ENCODE peak calls at places on chromosomes 5 and 9, in nine cellular contexts. M is posterior cingulate gyrus; Q is heart left ventricle; F is B cell; L is RWPE1; T is HS-5; K is activated CD4-positive, alpha-beta T cell treated with anti-CD3 and anti-CD28 coated beads, Interleukin-2, amount 50 U/mL, for 1 hour; J is GM04504; N is activated CD4-positive, alpha-beta memory T cell treated with anti-CD3 and anti-CD28 coated beads, Interleukin-2, amount 10 ng/mL, durations not matched to agents 7 days and 5 days. Y is an unnamed sample.

GRCh38 chr5:147223951-147224791 is 10.7 kb upstream of the STK32A start:
- DNase-seq in M (no peak), Q (no peak), F (no peak), L (peak), T (no peak), K (no peak), J (peak), N (no peak), Y (peak)

GRCh38 chr9:131530546-131530929 is 525 bp downstream of the UCK1 start:
- DNase-seq in M (no peak), Q (peak), F (peak), L (peak), T (no peak), K (no peak), J (peak), N (no peak), Y (no peak)

GRCh38 chr9:16918920-16919319 is 48.5 kb upstream of the BNC2 start:
- DNase-seq in M (no peak), Q (no peak), F (no peak), L (no peak), T (no peak), K (no peak), J (no peak), N (no peak), Y (no peak)

GRCh38 chr9:114238471-114238870 is 83.1 kb downstream of the COL27A1 start:
- DNase-seq in M (no peak), Q (peak), F (no peak), L (no peak), T (no peak), K (no peak), J (no peak), N (no peak), Y (no peak)

GRCh38 chr5:156942064-156942463 is 21.0 kb downstream of the TIMD4 start:
- DNase-seq in M (no peak), Q (no peak), F (peak), L (no peak), T (no peak), K (no peak), J (no peak), N (peak), Y (no peak)

GRCh38 chr5:156815988-156816599 is 34.0 kb upstream of the PPP1R2B start:
- DNase-seq in M (no peak), Q (no peak), F (peak), L (no peak), T (no peak), K (no peak), J (peak), N (peak), Y (peak)

GRCh38 chr9:2015581-2016410 is 649 bp downstream of the SMARCA2 start:
- DNase-seq in M (peak), Q (peak), F (peak), L (peak), T (no peak), K (peak), J (no peak), N (peak), Y (peak)

GRCh38 chr5:35902032-35902681 is 36.3 kb downstream of the CAPSL start:
- DNase-seq in M (no peak), Q (no peak), F (no peak), L (no peak), T (no peak), K (no peak), J (no peak), N (peak), Y (no peak)

GRCh38 chr5:168874713-168875380 is 295.7 kb upstream of the PANK3 start:
- DNase-seq in M (no peak), Q (no peak), F (no peak), L (no peak), T (no peak), K (no peak), J (no peak), N (no peak), Y (no peak)

GRCh38 chr9:108780949-108781734 is 74.6 kb downstream of the ACTL7B start:
- DNase-seq in M (no peak), Q (no peak), F (no peak), L (no peak), T (no peak), K (no peak), J (no peak), N (no peak), Y (peak)

GRCh38 chr5:8436919-8437318 is 568.0 kb downstream of the MTRR start:
- DNase-seq in M (no peak), Q (peak), F (no peak), L (no peak), T (no peak), K (no peak), J (no peak), N (no peak), Y (no peak)

GRCh38 chr5:31664566-31664965 is 25.6 kb downstream of the PDZD2 start:
- DNase-seq in M (no peak), Q (no peak), F (no peak), L (no peak), T (no peak), K (no peak), J (no peak), N (no peak), Y (no peak)

GRCh38 chr9:107612136-107612535 is 122.6 kb upstream of the KLF4 start:
- DNase-seq in M (no peak), Q (peak), F (no peak), L (no peak), T (no peak), K (no peak), J (no peak), N (no peak), Y (no peak)

GRCh38 chr9:123059472-123060220 is 26.2 kb downstream of the GPR21 start:
- DNase-seq in M (no peak), Q (no peak), F (no peak), L (no peak), T (no peak), K (no peak), J (no peak), N (no peak), Y (no peak)